ENCODE peak calls at places on chromosome 15, in eight cellular contexts. Y is ureter; O is stimulated activated CD8-positive, alpha-beta memory T cell treated with anti-CD3 and anti-CD28 coated beads, Interleukin-7, amount 100 ng/mL, for 1 hour; L is A549; Q is effector CD4-positive, alpha-beta T cell; H is T follicular helper cell; V is activated T-helper 1 cell treated with anti-CD3 and anti-CD28 coated beads, Interleukin-2, amount 50 U/mL, for 16 hours; J is SW 1271. C is an unnamed sample.

GRCh38 chr15:62119224-62119925 is 45.7 kb downstream of the C2CD4B start:
- DNase-seq in Q (no peak), Y (no peak), V (no peak), O (no peak), J (peak; percentile 49), L (peak; percentile 82), H (no peak), C (peak; percentile 44)

GRCh38 chr15:75051161-75051560 is 27.8 kb downstream of the PPCDC start:
- DNase-seq in V (no peak), J (no peak), O (no peak), Y (no peak), L (no peak), Q (no peak), H (no peak), C (no peak)

GRCh38 chr15:85006201-85006600 is 24.5 kb downstream of the PDE8A start:
- DNase-seq in L (no peak), V (no peak), H (no peak), Q (no peak), O (no peak), Y (no peak), J (no peak), C (no peak)

GRCh38 chr15:77691607-77692006 is 58.9 kb upstream of the LINGO1 start:
- DNase-seq in H (no peak), J (no peak), V (no peak), L (no peak), O (no peak), Y (no peak), Q (no peak), C (no peak)

GRCh38 chr15:69390575-69390974 is 23.6 kb upstream of the KIF23 start:
- DNase-seq in O (no peak), Q (no peak), H (no peak), V (no peak), L (no peak), Y (no peak), J (no peak), C (no peak)

GRCh38 chr15:77014137-77015081 is 19.5 kb downstream of the PSTPIP1 start:
- DNase-seq in J (no peak), H (no peak), Y (no peak), Q (no peak), L (no peak), O (no peak), V (no peak), C (no peak)

GRCh38 chr15:34815836-34816235 is 20.5 kb upstream of the ACTC1 start:
- DNase-seq in H (no peak), V (no peak), Q (no peak), Y (no peak), L (no peak), O (no peak), J (no peak), C (no peak)

GRCh38 chr15:53297828-53298227 is 461.6 kb downstream of the WDR72 start:
- DNase-seq in V (no peak), H (no peak), O (no peak), J (no peak), Q (no peak), L (no peak), Y (no peak), C (no peak)

GRCh38 chr15:100348578-100348977 is 6.8 kb upstream of the ADAMTS17 start:
- DNase-seq in J (no peak), V (no peak), H (no peak), Q (no peak), Y (no peak), L (no peak), O (no peak), C (no peak)

GRCh38 chr15:34358948-34359347 is 8.0 kb downstream of the LPCAT4 start:
- DNase-seq in V (no peak), Y (no peak), O (no peak), H (no peak), Q (no peak), J (no peak), L (no peak), C (no peak)

GRCh38 chr15:92884813-92885461 is 15.2 kb upstream of the CHD2 start:
- DNase-seq in J (no peak), O (no peak), V (no peak), Y (no peak), H (no peak), Q (no peak), L (peak; percentile 48), C (no peak)

GRCh38 chr15:32765236-32765635 is 47.4 kb downstream of the GREM1 start:
- DNase-seq in O (no peak), L (no peak), H (no peak), J (no peak), V (no peak), Y (no peak), Q (no peak), C (no peak)

GRCh38 chr15:78810377-78811123 is 714 bp downstream of the ADAMTS7 start:
- DNase-seq in L (peak; percentile 37), J (no peak), H (no peak), Q (no peak), V (no peak), Y (peak; percentile 62), O (no peak), C (no peak)

GRCh38 chr15:78056714-78057269 is 20.7 kb downstream of the TBC1D2B start:
- DNase-seq in O (no peak), Q (no peak), H (no peak), L (no peak), J (no peak), Y (no peak), V (no peak), C (no peak)

GRCh38 chr15:35307676-35308075 is 222.6 kb upstream of the NANOGP8 start:
- DNase-seq in Y (no peak), O (no peak), L (no peak), H (no peak), J (no peak), V (no peak), Q (no peak), C (no peak)

GRCh38 chr15:33234019-33234418 is 39.5 kb upstream of the FMN1 start:
- DNase-seq in O (no peak), Y (no peak), Q (no peak), L (peak; percentile 65), V (no peak), J (no peak), H (no peak), C (peak; percentile 41)

GRCh38 chr15:72939855-72940631 is 112.2 kb upstream of the NEO1 start:
- DNase-seq in V (no peak), L (peak; percentile 14), O (no peak), Q (no peak), J (no peak), Y (no peak), H (no peak), C (no peak)

GRCh38 chr15:32030795-32031194 is 480 bp downstream of the CHRNA7 start:
- DNase-seq in V (no peak), H (no peak), Q (no peak), O (no peak), Y (no peak), J (no peak), L (peak; percentile 16), C (no peak)

GRCh38 chr15:100129677-100130076 is 212.1 kb downstream of the ADAMTS17 start:
- DNase-seq in V (no peak), L (no peak), J (peak; percentile 14), H (no peak), Q (no peak), O (no peak), Y (no peak), C (peak; percentile 15)

GRCh38 chr15:36992454-36992853 is 107.9 kb downstream of the MEIS2 start:
- DNase-seq in Y (no peak), V (no peak), O (no peak), Q (no peak), J (no peak), L (no peak), H (no peak), C (no peak)

GRCh38 chr15:52787549-52788098 is 2.5 kb downstream of the ONECUT1 start:
- DNase-seq in V (no peak), H (no peak), Y (no peak), Q (no peak), O (no peak), L (no peak), J (no peak), C (no peak)

GRCh38 chr15:47587938-47588817 is 129.1 kb upstream of the SEMA6D start:
- DNase-seq in Q (no peak), Y (no peak), O (no peak), L (no peak), V (no peak), J (no peak), H (no peak), C (no peak)

GRCh38 chr15:63133786-63134185 is 12.1 kb downstream of the LACTB start:
- DNase-seq in V (no peak), Y (no peak), Q (no peak), H (no peak), L (no peak), O (no peak), J (no peak), C (no peak)

GRCh38 chr15:29040367-29040745 is 154.6 kb downstream of the APBA2 start:
- DNase-seq in O (no peak), Y (no peak), V (no peak), L (no peak), Q (no peak), J (no peak), H (no peak), C (no peak)

GRCh38 chr15:62469874-62470688 is 305.0 kb upstream of the C2CD4B start:
- DNase-seq in Y (no peak), H (no peak), L (no peak), V (no peak), O (no peak), Q (no peak), J (no peak), C (peak; percentile 13)

C was measured in HCT116.